ENCODE peak calls at places on chromosome 5, in four cellular contexts. C, H, T and W are unnamed samples.

GRCh38 chr5:135445306-135445940 is 1.7 kb downstream of the DCANP1 start:
- DNase-seq in T (no peak), C (peak), H (no peak), W (no peak)

GRCh38 chr5:142924135-142924883 is 154.1 kb downstream of the ARHGAP26 start:
- DNase-seq in H (no peak), T (no peak), C (no peak), W (no peak)

GRCh38 chr5:78157001-78157400 is 137.5 kb downstream of the AP3B1 start:
- DNase-seq in H (no peak), T (no peak), C (no peak), W (no peak)

GRCh38 chr5:55104966-55105701 is 2.7 kb downstream of the GZMA start:
- DNase-seq in C (no peak), H (no peak), T (no peak), W (no peak)

GRCh38 chr5:94711785-94712184 is 93.3 kb downstream of the SLF1 start:
- DNase-seq in H (peak), C (no peak), T (no peak), W (no peak)

GRCh38 chr5:171275822-171276544 is 33.1 kb upstream of the TLX3 start:
- DNase-seq in H (no peak), C (no peak), T (no peak), W (no peak)

GRCh38 chr5:140633081-140633471 is at the start of gene CD14:
- DNase-seq in T (no peak), C (peak), H (no peak), W (no peak)

GRCh38 chr5:142551242-142552067 is 134.4 kb downstream of the FGF1 start:
- DNase-seq in C (no peak), H (no peak), T (no peak), W (no peak)

GRCh38 chr5:133286483-133286882 is 234.7 kb downstream of the HSPA4 start:
- DNase-seq in H (no peak), T (no peak), C (no peak), W (no peak)

GRCh38 chr5:125372694-125373621 is 626.5 kb upstream of the ZNF608 start:
- DNase-seq in H (peak), C (no peak), T (peak), W (peak)

GRCh38 chr5:133952729-133953567 is 15.5 kb downstream of the C5orf15 start:
- DNase-seq in C (no peak), H (peak), T (peak), W (peak)

GRCh38 chr5:113447651-113448050 is 12.9 kb upstream of the TSSK1B start:
- DNase-seq in C (no peak), T (no peak), H (no peak), W (no peak)
- TF ChIP-seq CTCF in C (no peak), T (peak), H (peak), W (peak)

GRCh38 chr5:103208460-103208859 is 50.1 kb upstream of the MACIR start:
- DNase-seq in T (no peak), C (no peak), H (no peak), W (no peak)

GRCh38 chr5:103216137-103216536 is 42.4 kb upstream of the MACIR start:
- DNase-seq in H (no peak), C (no peak), T (no peak), W (no peak)

GRCh38 chr5:103209065-103209464 is 49.5 kb upstream of the MACIR start:
- DNase-seq in H (no peak), T (no peak), C (no peak), W (no peak)

GRCh38 chr5:103210952-103211351 is 47.6 kb upstream of the MACIR start:
- DNase-seq in H (no peak), T (no peak), C (no peak), W (no peak)

DNA sequence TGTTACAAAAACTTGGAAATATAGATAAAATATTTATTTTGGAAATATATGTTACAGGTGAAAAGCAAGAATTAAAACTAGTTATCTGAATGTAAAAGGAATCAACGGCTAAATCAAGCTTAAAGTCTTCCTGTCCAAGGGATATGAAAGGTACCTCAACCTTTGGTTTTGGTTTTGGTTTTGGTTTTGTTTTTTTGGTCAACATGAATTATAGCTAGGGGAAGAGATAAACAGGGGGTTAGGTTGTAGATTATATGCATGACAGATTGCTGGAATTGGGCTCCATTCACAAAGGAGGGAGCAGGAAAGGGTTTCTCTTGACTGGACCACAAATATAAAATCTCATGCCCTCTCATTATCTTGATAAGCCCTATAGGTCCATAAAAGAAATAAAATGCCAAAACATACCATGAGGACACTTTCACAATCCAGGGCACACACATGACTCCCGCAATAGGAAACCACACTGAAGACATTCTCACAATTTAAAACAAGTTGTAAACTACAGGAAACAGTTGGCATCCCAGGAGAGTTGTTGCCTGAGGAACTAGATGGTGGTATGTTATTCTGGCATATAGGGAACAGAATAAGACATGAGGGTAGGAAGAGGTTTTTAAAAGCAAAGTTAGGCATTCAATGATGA is 46.6 kb upstream of the MACIR start:
- DNase-seq in C (no peak), T (no peak), H (no peak), W (no peak)
- H3K4me3 ChIP-seq in C (no peak), T (no peak), H (no peak), W (no peak)

GRCh38 chr5:168291281-168291960 is at the start of gene WWC1:
- DNase-seq in C (peak), H (no peak), T (no peak), W (no peak)
- TF ChIP-seq CTCF in C (peak), H (peak), T (no peak), W (peak)

GRCh38 chr5:96022971-96023370 is 61.3 kb upstream of the ELL2 start:
- DNase-seq in H (no peak), C (no peak), T (no peak), W (no peak)

GRCh38 chr5:96031180-96031579 is 69.5 kb upstream of the ELL2 start:
- DNase-seq in T (no peak), H (no peak), C (no peak), W (no peak)

GRCh38 chr5:96023518-96023917 is 61.9 kb upstream of the ELL2 start:
- DNase-seq in H (peak), C (no peak), T (peak), W (no peak)

GRCh38 chr5:96024683-96025475 is 63.2 kb upstream of the ELL2 start:
- DNase-seq in H (no peak), C (no peak), T (no peak), W (no peak)

GRCh38 chr5:96026334-96027065 is 64.8 kb upstream of the ELL2 start:
- DNase-seq in C (no peak), T (peak), H (peak), W (no peak)
- H3K4me3 ChIP-seq in C (no peak), T (no peak), H (no peak), W (no peak)

DNA sequence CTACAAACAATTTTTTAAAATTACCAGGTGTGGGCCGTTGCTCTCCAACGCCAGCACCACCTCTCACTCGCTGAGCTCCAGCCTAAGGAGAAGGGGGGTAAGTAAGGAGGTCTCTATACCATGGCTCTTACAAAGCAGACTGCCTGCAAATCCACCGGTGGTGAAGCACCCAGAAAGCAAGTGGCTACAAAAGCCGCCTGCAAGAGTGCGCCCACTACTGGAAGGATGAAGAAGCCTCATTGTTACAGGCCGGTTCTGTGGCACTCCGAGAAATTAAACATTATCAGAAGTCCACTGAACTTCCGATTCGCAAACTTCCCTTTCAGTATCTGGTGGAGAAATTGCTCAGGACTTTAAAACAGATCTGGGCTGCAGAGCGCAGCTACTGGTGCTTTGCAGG is 46.0 kb downstream of the CDO1 start:
- DNase-seq in T (no peak), C (no peak), H (no peak), W (no peak)
- TF ChIP-seq CTCF in T (peak), C (peak), H (peak), W (peak)

GRCh38 chr5:2742921-2743679 is 8.4 kb downstream of the IRX2 start:
- DNase-seq in C (no peak), T (no peak), H (no peak), W (no peak)
- H3K4me3 ChIP-seq in C (peak), T (no peak), H (no peak), W (peak)

DNA sequence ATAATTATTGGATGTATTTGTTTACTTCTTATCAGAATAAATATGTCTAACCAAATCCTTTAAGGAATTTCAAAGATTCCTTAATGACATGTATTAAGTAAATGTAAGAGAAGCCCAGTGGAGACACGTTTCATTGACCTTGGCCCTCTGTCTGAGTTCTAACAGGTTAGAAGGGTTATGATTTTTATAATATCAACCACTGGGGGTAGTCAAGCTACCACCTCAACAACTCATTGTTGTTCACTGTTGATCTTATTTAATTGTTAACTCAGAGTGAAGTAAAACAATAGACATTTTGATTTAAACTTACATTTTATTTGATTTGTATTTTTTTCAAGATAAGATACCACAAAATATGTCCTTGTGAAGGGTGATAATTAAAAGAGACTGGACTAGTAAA is 499.2 kb upstream of the COX7C start:
- DNase-seq in C (no peak), H (no peak), T (no peak), W (no peak)
- TF ChIP-seq CTCF in C (no peak), H (no peak), T (no peak), W (no peak)